ENCODE peak calls at places on chromosomes 16 and 17, in nine cellular contexts. O is stimulated activated CD4-positive, alpha-beta T cell treated with anti-CD3 and anti-CD28 coated beads, Interleukin-4, amount 100 ng/mL, for 4 hours; R is MV-4-11; V is T-helper 1 cell; J is psoas muscle; B is nephron progenitor cell; P is kidney tubule cell; D is smooth muscle cell of the brain vasculature; T is COR-L47. C is an unnamed sample.

GRCh38 chr17:27651411-27652345 is 20.7 kb downstream of the LGALS9 start:
- DNase-seq in O (peak), R (peak), V (peak), J (peak), B (peak), P (peak), D (no peak), T (no peak), C (peak)

GRCh38 chr17:65446043-65446442 is 115.4 kb downstream of the AXIN2 start:
- DNase-seq in O (no peak), R (no peak), V (no peak), J (no peak), B (no peak), P (no peak), D (no peak), T (no peak), C (no peak)

GRCh38 chr16:80433617-80434016 is 107.2 kb upstream of the DYNLRB2 start:
- DNase-seq in O (no peak), R (no peak), V (no peak), J (no peak), B (no peak), P (peak), D (no peak), T (no peak), C (no peak)

GRCh38 chr16:12661656-12662172 is 142.0 kb downstream of the CPPED1 start:
- DNase-seq in O (no peak), R (peak), V (no peak), J (no peak), B (peak), P (peak), D (no peak), T (no peak), C (peak)

GRCh38 chr16:22001591-22001990 is 675 bp upstream of the PDZD9 start:
- DNase-seq in O (no peak), R (no peak), V (no peak), J (no peak), B (no peak), P (peak), D (no peak), T (no peak), C (no peak)

GRCh38 chr17:27523712-27524111 is 67.5 kb downstream of the KSR1 start:
- DNase-seq in O (no peak), R (no peak), V (no peak), J (no peak), B (no peak), P (peak), D (no peak), T (no peak), C (peak)

GRCh38 chr17:49581645-49581992 is 5.9 kb downstream of the NXPH3 start:
- DNase-seq in O (no peak), R (no peak), V (no peak), J (no peak), B (no peak), P (no peak), D (no peak), T (no peak), C (no peak)

GRCh38 chr17:17716837-17717523 is 35.7 kb downstream of the RAI1 start:
- DNase-seq in O (no peak), R (no peak), V (no peak), J (no peak), B (no peak), P (no peak), D (no peak), T (no peak), C (no peak)

GRCh38 chr16:13866073-13866472 is 53.9 kb upstream of the ERCC4 start:
- DNase-seq in O (peak), R (peak), V (peak), J (peak), B (peak), P (peak), D (no peak), T (peak), C (peak)

GRCh38 chr16:87780385-87780989 is 14.7 kb upstream of the KLHDC4 start:
- DNase-seq in O (peak), R (peak), V (peak), J (no peak), B (no peak), P (peak), D (no peak), T (peak), C (no peak)

GRCh38 chr17:38738007-38738662 is 8.0 kb downstream of the CISD3 start:
- DNase-seq in O (no peak), R (no peak), V (no peak), J (no peak), B (no peak), P (no peak), D (no peak), T (no peak), C (no peak)

GRCh38 chr17:5508855-5509254 is 22.5 kb downstream of the MIS12 start:
- DNase-seq in O (no peak), R (no peak), V (no peak), J (no peak), B (no peak), P (peak), D (no peak), T (peak), C (no peak)

GRCh38 chr17:4326608-4327007 is 39.9 kb downstream of the UBE2G1 start:
- DNase-seq in O (no peak), R (no peak), V (no peak), J (no peak), B (no peak), P (no peak), D (no peak), T (no peak), C (no peak)

GRCh38 chr17:74838275-74838674 is 21.4 kb downstream of the GRIN2C start:
- DNase-seq in O (no peak), R (no peak), V (no peak), J (no peak), B (peak), P (no peak), D (no peak), T (no peak), C (no peak)

GRCh38 chr17:27049104-27049784 is 244.7 kb upstream of the WSB1 start:
- DNase-seq in O (no peak), R (peak), V (no peak), J (no peak), B (no peak), P (no peak), D (no peak), T (no peak), C (peak)